ENCODE peak calls at places on chromosomes 11 and 22, in five cellular contexts. X is HCT116, T is neural progenitor cell, P is GM23338, I is OCI-LY7. A is an unnamed sample.

GRCh38 chr22:17260950-17261349 is 41.7 kb upstream of the ADA2 start:
- DNase-seq in X (no peak), T (peak), P (peak), I (no peak), A (no peak)

GRCh38 chr11:76524919-76525318 is 80.1 kb downstream of the EMSY start:
- DNase-seq in X (peak), T (no peak), P (no peak), I (no peak), A (peak)

GRCh38 chr11:2533642-2534115 is 88.9 kb downstream of the KCNQ1 start:
- DNase-seq in X (peak), T (peak), P (peak), I (no peak), A (peak)

GRCh38 chr11:78418584-78419211 is 1.1 kb upstream of the GAB2 start:
- DNase-seq in X (no peak), T (no peak), P (no peak), I (no peak), A (no peak)

GRCh38 chr22:50471197-50471847 is 3.5 kb downstream of the SBF1 start:
- DNase-seq in X (no peak), T (no peak), P (no peak), I (no peak), A (no peak)

GRCh38 chr11:36564376-36565032 is 3.3 kb upstream of the RAG1 start:
- DNase-seq in X (peak), T (peak), P (peak), I (peak), A (peak)

GRCh38 chr11:125165111-125165663 is 636 bp downstream of the PKNOX2 start:
- DNase-seq in X (no peak), T (peak), P (peak), I (no peak), A (peak)

GRCh38 chr11:66476173-66476840 is 3.9 kb upstream of the DPP3 start:
- DNase-seq in X (no peak), T (no peak), P (peak), I (no peak), A (no peak)

GRCh38 chr11:23632293-23632692 is 772.0 kb upstream of the CCDC179 start:
- DNase-seq in X (no peak), T (no peak), P (peak), I (no peak), A (no peak)

GRCh38 chr22:42261266-42261665 is 9.2 kb downstream of the TCF20 start:
- DNase-seq in X (no peak), T (no peak), P (no peak), I (no peak), A (no peak)

DNA sequence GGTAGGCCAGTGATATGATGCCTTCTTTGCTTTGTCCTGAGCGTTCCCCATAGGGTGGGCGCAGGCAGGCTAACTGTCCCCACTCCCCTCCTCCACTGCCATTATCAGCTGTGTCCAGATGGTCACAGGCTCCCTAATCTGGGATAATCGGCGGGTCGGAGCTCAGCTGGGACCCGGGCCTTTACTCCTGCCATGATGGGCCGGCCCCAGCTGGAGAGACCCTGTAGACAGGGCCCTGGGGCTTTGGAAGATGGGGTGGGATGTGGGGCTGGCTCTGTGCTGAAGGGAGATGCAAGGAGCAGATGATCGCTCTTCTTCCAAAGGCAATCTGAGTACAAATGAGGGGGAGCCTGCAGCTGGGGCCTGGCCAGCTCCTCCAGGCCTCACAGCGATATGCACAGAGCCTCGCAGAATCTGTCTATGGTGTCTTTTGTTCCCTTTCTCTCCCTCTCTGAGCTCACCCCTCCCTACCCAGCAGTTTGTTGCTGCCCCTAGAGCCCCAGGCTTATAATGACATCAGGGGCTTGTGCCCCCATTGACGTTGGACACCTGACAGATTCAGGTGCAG is 11.9 kb downstream of the KLHL35 start:
- DNase-seq in X (no peak), T (peak), P (no peak), I (no peak), A (no peak)
- H3K27ac ChIP-seq in X (no peak), T (peak), P (no peak), I (no peak), A (peak)

DNA sequence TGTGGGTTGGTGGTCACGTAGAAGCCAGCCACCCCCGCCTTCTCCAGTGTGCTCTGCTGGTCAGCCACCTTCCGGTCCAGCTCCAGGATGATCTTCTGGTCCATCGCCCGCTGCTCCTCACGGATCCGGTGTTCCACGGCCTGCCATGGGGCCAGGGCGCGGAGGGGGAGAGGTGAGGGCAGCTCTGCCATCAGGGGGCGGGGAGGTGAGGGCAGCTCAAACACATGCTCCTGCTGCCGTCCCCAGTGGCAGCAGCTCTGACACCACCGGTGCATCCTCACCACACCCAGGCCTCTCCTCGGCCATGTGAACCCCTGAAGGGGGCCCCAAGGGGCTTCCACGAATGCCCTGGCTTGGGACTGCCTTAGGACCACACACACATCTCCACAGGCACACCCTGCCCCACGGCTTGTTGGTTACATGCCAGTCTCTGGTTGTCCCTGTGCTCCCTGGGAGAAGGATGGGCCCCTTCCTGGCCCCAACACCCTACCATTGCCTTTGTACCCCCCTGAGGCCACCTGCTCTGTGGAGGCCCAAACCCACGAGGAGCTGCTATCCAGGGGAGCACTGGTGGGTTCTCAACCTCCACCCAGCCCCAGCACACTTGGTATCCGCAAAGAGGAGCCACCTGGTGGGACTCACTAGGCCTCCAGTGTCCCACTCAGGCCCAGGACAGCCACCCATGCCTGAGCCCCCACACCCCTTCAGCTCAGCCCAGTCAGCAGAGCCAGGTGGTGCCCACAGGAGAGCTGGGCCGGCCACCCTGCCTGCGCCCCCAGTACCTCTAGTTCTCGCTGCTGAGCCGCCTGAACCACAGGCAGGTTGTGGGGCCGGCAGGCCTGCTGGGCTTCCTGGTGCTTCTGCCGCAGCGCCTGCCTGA is 4.3 kb downstream of the DGCR6L start:
- DNase-seq in X (no peak), T (peak), P (no peak), I (no peak), A (no peak)
- H3K4me3 ChIP-seq in X (no peak), T (no peak), P (no peak), I (no peak), A (no peak)

DNA sequence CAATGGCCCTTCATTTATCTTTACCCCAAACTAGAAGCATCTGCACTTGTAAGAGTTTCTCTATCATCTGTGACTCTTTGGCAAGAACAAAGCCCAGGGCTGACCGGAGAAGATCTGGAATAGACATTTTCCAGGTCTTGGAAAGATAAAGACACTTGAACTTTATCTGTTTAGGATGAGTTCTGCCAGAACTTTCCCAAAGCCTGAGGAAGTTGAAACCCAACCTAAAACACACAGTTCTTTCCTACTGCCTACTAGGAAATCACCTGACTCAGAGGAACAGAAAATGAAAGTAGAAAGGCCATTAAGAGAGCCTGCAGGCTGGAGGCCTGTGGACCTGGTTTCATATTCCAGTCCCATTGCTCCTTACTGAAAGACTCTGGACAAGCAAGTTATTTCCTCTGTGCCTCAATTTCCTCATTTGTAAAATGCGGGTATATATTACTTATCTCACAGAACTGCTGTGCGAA is 1.4 kb downstream of the UBE2L6 start:
- DNase-seq in X (no peak), T (no peak), P (no peak), I (peak), A (peak)
- TF ChIP-seq EZH2phosphoT487 in X (no peak), T (no peak), P (no peak), I (no peak), A (no peak)

DNA sequence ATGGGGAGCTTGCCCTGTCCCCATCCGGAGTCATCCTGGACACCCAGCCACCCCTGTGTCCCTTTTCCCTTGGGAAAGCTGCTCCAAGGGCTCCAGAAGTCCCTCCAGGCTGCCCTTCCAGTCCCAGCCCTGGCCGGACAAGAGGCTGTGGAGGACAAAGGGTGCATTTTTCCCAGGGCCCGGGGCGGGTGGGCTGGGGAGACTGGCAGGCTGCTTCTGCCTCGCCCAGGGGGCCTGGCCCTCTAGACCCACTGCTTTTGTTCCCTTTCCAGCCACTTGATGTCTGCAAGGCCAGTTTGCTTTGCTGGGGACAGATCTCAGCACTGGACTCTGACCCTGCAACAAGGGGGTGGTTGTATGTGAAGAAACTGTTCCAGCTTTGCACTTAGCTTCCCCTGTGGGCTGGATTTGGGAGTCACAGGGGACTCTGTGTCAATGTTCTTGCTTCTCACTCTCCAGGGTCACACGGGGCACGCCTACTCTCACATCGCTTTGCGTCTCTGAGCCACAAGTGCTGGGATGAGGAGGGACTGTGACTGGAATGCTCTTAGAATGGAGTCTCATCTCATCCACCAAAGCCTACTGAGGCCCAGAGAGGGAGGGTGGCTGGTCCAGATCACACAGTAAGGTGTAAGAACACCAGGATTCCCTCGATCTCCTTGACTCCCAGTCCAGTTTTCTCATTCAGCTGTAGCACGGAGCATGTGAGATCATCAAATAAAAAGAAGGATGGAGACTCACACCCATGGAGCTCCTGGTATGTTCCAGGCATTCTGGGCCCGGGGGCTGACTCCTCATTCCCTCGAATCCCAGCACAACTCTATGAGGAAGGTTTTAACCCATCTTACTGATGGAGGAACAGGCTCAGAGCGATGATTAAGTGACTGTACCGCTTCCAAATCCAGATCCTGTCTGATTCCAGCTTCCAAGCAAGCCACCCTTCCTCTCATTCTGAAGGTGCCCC is 59.9 kb downstream of the FBXO7 start:
- DNase-seq in X (no peak), T (no peak), P (no peak), I (no peak), A (no peak)
- H3K27ac ChIP-seq in X (no peak), T (no peak), P (no peak), I (no peak), A (no peak)

DNA sequence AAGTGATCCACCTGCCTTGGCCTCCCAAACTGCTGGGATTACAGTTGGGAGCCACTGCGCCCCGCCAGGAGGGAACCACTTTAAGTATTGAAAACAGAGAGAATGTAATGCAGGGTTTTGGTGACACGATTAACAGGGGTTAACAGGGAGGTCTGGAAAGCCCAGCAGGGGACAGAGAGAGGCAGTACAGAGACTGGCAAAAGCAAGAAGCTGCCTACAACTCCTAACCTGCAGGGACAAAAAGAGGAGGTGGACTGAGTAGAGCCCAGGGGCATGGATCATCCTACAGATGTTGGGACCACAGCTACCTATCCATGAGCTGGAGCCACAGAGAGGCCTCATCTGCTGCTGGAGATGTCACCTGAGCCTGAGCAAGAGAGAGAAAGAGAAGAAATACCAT is 1.7 kb upstream of the SPINDOC start:
- DNase-seq in X (no peak), T (peak), P (no peak), I (no peak), A (no peak)
- H3K4me3 ChIP-seq in X (no peak), T (peak), P (peak), I (no peak), A (no peak)

GRCh38 chr11:59801981-59802638 is 8.5 kb downstream of the MRPL16 start:
- DNase-seq in X (no peak), T (peak), P (peak), I (no peak), A (peak)
- TF ChIP-seq EZH2phosphoT487 in X (no peak), T (no peak), P (no peak), I (no peak), A (no peak)

GRCh38 chr22:24977370-24978230 is 25.1 kb downstream of the KIAA1671 start:
- DNase-seq in X (no peak), T (peak), P (no peak), I (no peak), A (no peak)

GRCh38 chr22:24976442-24977218 is 24.1 kb downstream of the KIAA1671 start:
- DNase-seq in X (no peak), T (no peak), P (no peak), I (no peak), A (no peak)

GRCh38 chr22:24975813-24976341 is 23.4 kb downstream of the KIAA1671 start:
- DNase-seq in X (no peak), T (peak), P (no peak), I (no peak), A (no peak)

GRCh38 chr22:24981066-24981465 is 28.6 kb downstream of the KIAA1671 start:
- DNase-seq in X (no peak), T (no peak), P (no peak), I (no peak), A (no peak)

DNA sequence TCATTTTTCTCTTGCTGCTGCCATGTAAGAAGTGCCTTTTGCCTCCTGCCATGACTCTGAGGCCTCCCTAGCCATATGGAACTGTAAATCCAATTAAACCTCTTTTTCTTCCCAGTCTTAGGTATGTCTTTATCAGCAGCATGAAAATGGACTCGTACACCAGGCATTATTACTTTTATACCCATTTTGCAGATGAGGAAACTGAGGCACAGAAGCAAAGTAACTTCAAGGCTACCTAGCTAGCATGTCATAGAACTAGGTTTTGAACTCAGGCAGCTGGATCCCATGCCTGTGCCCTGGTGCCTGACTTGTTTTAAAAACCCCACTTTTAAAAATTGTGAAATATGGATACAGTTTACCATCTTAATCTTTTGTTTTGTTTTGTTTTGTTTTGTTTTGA is 25.8 kb downstream of the KIAA1671 start:
- DNase-seq in X (no peak), T (no peak), P (no peak), I (no peak), A (no peak)
- H3K27ac ChIP-seq in X (peak), T (no peak), P (peak), I (no peak), A (no peak)

DNA sequence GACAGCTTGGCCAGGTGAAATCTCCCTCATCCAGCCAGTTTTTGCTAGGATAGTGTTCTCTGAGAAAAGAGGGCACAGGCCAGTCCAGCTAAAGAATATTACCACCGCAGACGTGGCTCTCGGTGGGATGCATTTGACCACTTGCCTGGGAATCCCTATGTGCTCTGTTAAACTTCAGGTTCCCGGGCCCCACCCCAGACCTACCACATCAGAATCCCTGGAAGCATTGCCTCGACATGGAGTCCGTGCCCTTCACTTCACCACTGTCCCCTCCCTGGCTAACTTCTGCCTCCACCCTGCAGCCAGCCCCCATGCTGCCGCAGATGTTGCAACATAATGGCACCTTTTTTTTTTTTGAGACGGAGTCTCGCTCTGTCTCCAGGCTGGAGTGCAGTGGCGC is 56.9 kb upstream of the EMID1 start:
- DNase-seq in X (no peak), T (no peak), P (no peak), I (no peak), A (no peak)
- H3K4me3 ChIP-seq in X (no peak), T (no peak), P (no peak), I (no peak), A (no peak)